ENCODE peak calls at places on chromosomes 6 and 20, in seven cellular contexts. Y, G, B, O, D, L and W are unnamed samples.

GRCh38 chr6:166604911-166605310 is 18.4 kb upstream of the RAMACL start:
- DNase-seq in Y (no peak), G (no peak), B (no peak), O (no peak), D (no peak), L (no peak), W (no peak)

GRCh38 chr20:18164356-18164755 is 26.7 kb downstream of the KAT14 start:
- DNase-seq in Y (no peak), G (no peak), B (no peak), O (no peak), D (no peak), L (no peak), W (no peak)

GRCh38 chr20:42945595-42945994 is 244.1 kb downstream of the PTPRT start:
- DNase-seq in Y (no peak), G (no peak), B (no peak), O (no peak), D (no peak), L (no peak), W (no peak)

GRCh38 chr20:37920270-37920669 is 17.3 kb downstream of the VSTM2L start:
- DNase-seq in Y (no peak), G (no peak), B (no peak), O (no peak), D (peak; percentile 73), L (no peak), W (no peak)

GRCh38 chr6:4489538-4489937 is 286.7 kb upstream of the CDYL start:
- DNase-seq in Y (no peak), G (peak; percentile 28), B (no peak), O (no peak), D (no peak), L (no peak), W (no peak)

GRCh38 chr6:150229775-150230561 is 87.1 kb downstream of the PPP1R14C start:
- DNase-seq in Y (no peak), G (no peak), B (no peak), O (no peak), D (peak; percentile 58), L (no peak), W (no peak)

GRCh38 chr6:116145786-116146675 is 20.1 kb upstream of the COL10A1 start:
- DNase-seq in Y (no peak), G (no peak), B (no peak), O (no peak), D (no peak), L (no peak), W (no peak)

GRCh38 chr20:40497781-40498691 is 191.0 kb downstream of the MAFB start:
- DNase-seq in Y (no peak), G (peak; percentile 73), B (no peak), O (peak; percentile 53), D (peak; percentile 11), L (peak; percentile 33), W (no peak)

GRCh38 chr6:53530346-53530745 is 14.6 kb downstream of the GCLC start:
- DNase-seq in Y (no peak), G (peak; percentile 29), B (no peak), O (no peak), D (no peak), L (peak; percentile 37), W (no peak)

GRCh38 chr6:80489911-80490635 is 383.6 kb downstream of the BCKDHB start:
- DNase-seq in Y (no peak), G (no peak), B (no peak), O (no peak), D (no peak), L (no peak), W (no peak)

GRCh38 chr6:29809249-29809648 is 18.4 kb upstream of the HLA-G start:
- DNase-seq in Y (no peak), G (no peak), B (no peak), O (no peak), D (no peak), L (no peak), W (no peak)

GRCh38 chr20:14334306-14334930 is 3.0 kb downstream of the FLRT3 start:
- DNase-seq in Y (peak; percentile 47), G (peak; percentile 58), B (no peak), O (no peak), D (peak; percentile 34), L (no peak), W (no peak)

GRCh38 chr20:41136695-41137411 is 490 bp upstream of the PLCG1 start:
- DNase-seq in Y (peak; percentile 91), G (peak; percentile 86), B (peak; percentile 72), O (peak; percentile 92), D (peak; percentile 92), L (peak; percentile 92), W (peak; percentile 82)

GRCh38 chr6:90364291-90364690 is 67.6 kb upstream of the BACH2 start:
- DNase-seq in Y (no peak), G (no peak), B (no peak), O (no peak), D (no peak), L (no peak), W (no peak)

GRCh38 chr6:36777806-36778205 is 61.4 kb downstream of the CPNE5 start:
- DNase-seq in Y (no peak), G (no peak), B (no peak), O (no peak), D (no peak), L (no peak), W (no peak)

GRCh38 chr6:11788043-11788442 is 9.4 kb upstream of the ADTRP start:
- DNase-seq in Y (no peak), G (no peak), B (no peak), O (no peak), D (no peak), L (no peak), W (no peak)

GRCh38 chr6:120173250-120173649 is 823.7 kb upstream of the MAN1A1 start:
- DNase-seq in Y (no peak), G (no peak), B (no peak), O (no peak), D (no peak), L (no peak), W (no peak)

GRCh38 chr6:37868447-37868825 is 48.9 kb downstream of the ZFAND3 start:
- DNase-seq in Y (no peak), G (peak; percentile 38), B (no peak), O (no peak), D (peak; percentile 19), L (no peak), W (no peak)

GRCh38 chr20:62970307-62971210 is 18.1 kb downstream of the SLC17A9 start:
- DNase-seq in Y (no peak), G (no peak), B (no peak), O (no peak), D (no peak), L (no peak), W (no peak)

GRCh38 chr20:4082406-4083102 is 67.2 kb upstream of the RNF24 start:
- DNase-seq in Y (no peak), G (peak; percentile 89), B (peak; percentile 18), O (peak; percentile 53), D (peak; percentile 52), L (peak; percentile 35), W (no peak)

GRCh38 chr6:30355281-30355680 is 10.3 kb downstream of the RPP21 start:
- DNase-seq in Y (no peak), G (no peak), B (no peak), O (no peak), D (no peak), L (no peak), W (no peak)

GRCh38 chr6:147662639-147663038 is 154.1 kb downstream of the SAMD5 start:
- DNase-seq in Y (no peak), G (no peak), B (no peak), O (no peak), D (no peak), L (no peak), W (no peak)

GRCh38 chr6:147666254-147666653 is 157.8 kb downstream of the SAMD5 start:
- DNase-seq in Y (no peak), G (no peak), B (no peak), O (no peak), D (no peak), L (no peak), W (no peak)

GRCh38 chr6:147664092-147664491 is 155.6 kb downstream of the SAMD5 start:
- DNase-seq in Y (no peak), G (no peak), B (no peak), O (no peak), D (peak; percentile 73), L (no peak), W (no peak)

DNA sequence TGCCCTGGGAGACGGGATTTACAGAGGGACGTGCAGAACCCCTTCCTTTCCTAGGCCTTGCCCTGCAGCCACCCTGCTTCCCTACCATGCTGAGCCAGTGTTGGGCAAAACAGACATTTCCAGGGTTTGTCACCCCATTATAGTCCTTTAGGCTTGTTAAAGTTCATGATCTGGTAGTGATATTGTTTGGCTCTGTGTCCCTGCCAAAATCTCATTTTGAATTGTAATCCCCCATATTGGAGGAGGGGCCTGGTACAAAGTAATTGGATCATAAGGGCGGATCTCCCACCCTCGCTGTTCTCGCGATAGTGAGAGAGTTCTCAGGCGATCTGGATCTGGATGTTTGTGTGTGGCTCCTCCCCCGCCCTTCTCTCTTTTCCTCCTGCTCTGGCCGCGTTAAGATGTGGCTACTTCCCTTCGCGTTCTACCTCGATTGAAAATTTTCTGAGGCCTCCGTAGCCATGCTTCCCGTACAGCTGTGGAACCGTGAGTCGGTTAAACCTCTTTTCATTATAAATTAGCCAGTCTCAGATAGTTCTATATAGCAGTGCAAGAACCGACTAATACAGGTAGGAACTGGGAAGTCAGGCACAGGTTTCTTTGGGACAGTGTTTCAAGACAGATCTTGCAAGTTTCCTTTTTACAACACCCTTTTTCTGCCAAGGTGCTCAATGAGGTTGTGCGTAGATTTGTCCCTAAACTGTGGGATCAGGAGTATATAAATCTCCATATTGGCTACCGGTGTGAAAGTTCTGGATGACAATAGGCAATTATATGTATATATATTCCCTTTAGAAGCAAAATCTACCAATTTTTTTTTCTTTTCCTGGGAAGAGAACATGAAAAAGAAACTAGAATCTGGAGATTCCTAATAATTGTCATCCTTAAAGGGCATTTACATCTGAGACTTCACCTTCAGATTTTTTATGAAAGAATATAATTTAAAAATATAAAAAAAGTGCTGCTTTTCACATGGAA is 152.1 kb downstream of the SAMD5 start:
- DNase-seq in Y (no peak), G (no peak), B (no peak), O (no peak), D (no peak), L (no peak), W (no peak)
- H3K9me3 ChIP-seq in Y (no peaks in the 10 kb centered on the region), G (no peaks in the 10 kb centered on the region), B (no peaks in the 10 kb centered on the region), O (no peaks in the 10 kb centered on the region), D (no peaks in the 10 kb centered on the region), L (no peaks in the 10 kb centered on the region), W (no peaks in the 10 kb centered on the region)

GRCh38 chr6:122495612-122496011 is 24.0 kb upstream of the SERINC1 start:
- DNase-seq in Y (no peak), G (no peak), B (no peak), O (no peak), D (no peak), L (no peak), W (no peak)
- H3K9me3 ChIP-seq in Y (peaks cover 33% of the 10 kb centered on the region), G (peaks cover 44% of the 10 kb centered on the region), B (peaks cover 26% of the 10 kb centered on the region), O (peaks cover 13% of the 10 kb centered on the region), D (no peaks in the 10 kb centered on the region), L (peaks cover 47% of the 10 kb centered on the region), W (peaks cover 4% of the 10 kb centered on the region)

GRCh38 chr6:919499-919898 is 226.6 kb upstream of the EXOC2 start:
- DNase-seq in Y (no peak), G (no peak), B (no peak), O (no peak), D (no peak), L (no peak), W (no peak)
- H3K9me3 ChIP-seq in Y (peaks cover 48% of the 10 kb centered on the region), G (no peaks in the 10 kb centered on the region), B (peaks cover 23% of the 10 kb centered on the region), O (peaks cover 30% of the 10 kb centered on the region), D (peaks cover 11% of the 10 kb centered on the region), L (peaks cover 35% of the 10 kb centered on the region), W (no peaks in the 10 kb centered on the region)

DNA sequence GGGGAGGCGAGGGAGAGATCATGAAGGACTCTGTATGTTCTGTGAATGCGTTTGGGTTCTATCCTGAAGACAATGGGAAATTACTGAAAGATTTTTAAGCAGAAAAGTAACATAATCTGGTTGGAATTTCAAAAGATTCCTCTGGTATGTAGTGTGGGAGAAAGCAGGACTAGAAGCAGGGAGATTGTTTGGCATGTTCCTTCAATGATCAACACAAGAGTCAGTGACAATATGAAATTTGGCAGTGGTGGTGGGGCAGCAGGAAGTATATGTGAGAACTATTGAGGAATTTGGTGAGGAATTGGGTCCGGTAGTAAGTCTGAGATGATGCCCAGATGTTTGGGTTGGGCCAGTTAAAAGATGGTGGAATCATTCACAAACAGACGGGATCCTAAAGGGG is 348.7 kb downstream of the CD83 start:
- DNase-seq in Y (no peak), G (no peak), B (no peak), O (no peak), D (no peak), L (no peak), W (no peak)
- H3K9me3 ChIP-seq in Y (peaks cover 6% of the 10 kb centered on the region), G (peaks cover 4% of the 10 kb centered on the region), B (peaks cover 11% of the 10 kb centered on the region), O (peaks cover 2% of the 10 kb centered on the region), D (peaks cover 9% of the 10 kb centered on the region), L (peaks cover 5% of the 10 kb centered on the region), W (no peaks in the 10 kb centered on the region)